ENCODE peak calls at places on chromosome 15, in five cellular contexts. N, D, X, W and H are unnamed samples.
A peak's percentile ranks its signal among the peaks of the same experiment; 100 is the strongest.

GRCh38 chr15:66844041-66844746 is 142.2 kb downstream of the SMAD6 start:
- DNase-seq in W (peak; percentile 17), X (no peak), D (no peak), N (no peak), H (no peak)

GRCh38 chr15:82830427-82831173 is 21.2 kb downstream of the WHAMM start:
- DNase-seq in X (no peak), D (no peak), N (no peak), W (no peak), H (no peak)

GRCh38 chr15:80925597-80926059 is 64.0 kb downstream of the MESD start:
- DNase-seq in N (no peak), D (no peak), W (no peak), X (no peak), H (no peak)

GRCh38 chr15:57138260-57138895 is 219.9 kb downstream of the TCF12 start:
- DNase-seq in D (peak; percentile 46), W (no peak), X (no peak), N (peak; percentile 90), H (no peak)

GRCh38 chr15:72227720-72228119 is 3.3 kb downstream of the PKM start:
- DNase-seq in D (no peak), N (no peak), W (no peak), X (no peak), H (no peak)

GRCh38 chr15:84857418-84858004 is 27.0 kb upstream of the SLC28A1 start:
- DNase-seq in D (no peak), W (peak; percentile 62), X (no peak), N (no peak), H (no peak)

GRCh38 chr15:80507638-80508316 is 103.6 kb downstream of the ARNT2 start:
- DNase-seq in D (no peak), W (no peak), X (no peak), N (peak; percentile 98), H (no peak)

GRCh38 chr15:28935316-28935715 is 49.5 kb downstream of the APBA2 start:
- DNase-seq in W (no peak), X (no peak), D (no peak), N (no peak), H (no peak)

GRCh38 chr15:81274932-81275341 is 49.0 kb downstream of the STARD5 start:
- DNase-seq in N (peak; percentile 89), W (peak; percentile 90), D (peak; percentile 71), X (no peak), H (peak; percentile 60)

GRCh38 chr15:89999676-90000174 is 1.4 kb upstream of the ZNF710 start:
- DNase-seq in X (no peak), N (peak; percentile 34), D (peak; percentile 30), W (no peak), H (no peak)

GRCh38 chr15:73997986-73998385 is 3.5 kb downstream of the PML start:
- DNase-seq in D (no peak), N (no peak), W (no peak), X (no peak), H (no peak)

GRCh38 chr15:39468341-39468740 is 112.5 kb upstream of the THBS1 start:
- DNase-seq in W (no peak), X (no peak), N (no peak), D (peak; percentile 57), H (no peak)

GRCh38 chr15:75081150-75081549 is 57.8 kb downstream of the PPCDC start:
- DNase-seq in D (no peak), X (no peak), W (no peak), N (no peak), H (no peak)

GRCh38 chr15:25798207-25798931 is 64.8 kb downstream of the ATP10A start:
- DNase-seq in X (no peak), D (no peak), W (no peak), N (peak; percentile 8), H (no peak)

GRCh38 chr15:44536298-44536961 is 517 bp upstream of the EIF3J start:
- DNase-seq in D (peak; percentile 88), N (peak; percentile 73), W (peak; percentile 95), X (peak; percentile 56), H (no peak)

GRCh38 chr15:63140936-63141335 is 16.3 kb downstream of the RPS27L start:
- DNase-seq in X (no peak), D (no peak), W (no peak), N (no peak), H (no peak)

GRCh38 chr15:58988011-58988785 is 735 bp downstream of the RNF111 start:
- DNase-seq in N (peak; percentile 40), W (peak; percentile 96), D (peak; percentile 74), X (no peak), H (peak; percentile 68)

GRCh38 chr15:49225572-49226281 is 55.7 kb downstream of the GALK2 start:
- DNase-seq in N (peak; percentile 71), D (peak; percentile 9), X (no peak), W (no peak), H (no peak)

GRCh38 chr15:44427756-44428724 is 611 bp downstream of the CTDSPL2 start:
- DNase-seq in W (no peak), X (no peak), N (peak; percentile 6), D (peak; percentile 72), H (no peak)

GRCh38 chr15:81259791-81260190 is 63.1 kb downstream of the IL16 start:
- DNase-seq in X (no peak), N (no peak), D (no peak), W (no peak), H (no peak)

GRCh38 chr15:68277605-68278344 is at the start of gene FEM1B:
- DNase-seq in D (peak; percentile 92), N (peak; percentile 92), W (peak; percentile 97), X (peak; percentile 50), H (peak; percentile 88)
- TF ChIP-seq CTCF in D (peak; percentile 42), N (no peak), W (peak; percentile 26), X (no peak), H (no peak)

GRCh38 chr15:42920281-42921048 is at the start of gene TTBK2:
- DNase-seq in W (peak; percentile 97), N (peak; percentile 99), X (peak; percentile 85), D (peak; percentile 99), H (peak; percentile 88)
- TF ChIP-seq CTCF in W (no peak), N (peak; percentile 17), X (no peak), D (no peak), H (no peak)

GRCh38 chr15:32823750-32824149 is 105.9 kb downstream of the GREM1 start:
- DNase-seq in W (no peak), D (no peak), X (no peak), N (no peak), H (no peak)

GRCh38 chr15:32825219-32825618 is 107.4 kb downstream of the GREM1 start:
- DNase-seq in X (no peak), W (no peak), D (no peak), N (no peak), H (no peak)

GRCh38 chr15:32826685-32827084 is 108.9 kb downstream of the GREM1 start:
- DNase-seq in D (no peak), W (no peak), X (no peak), N (no peak), H (no peak)

GRCh38 chr15:32822739-32823138 is 104.9 kb downstream of the GREM1 start:
- DNase-seq in D (no peak), N (no peak), X (no peak), W (no peak), H (no peak)

DNA sequence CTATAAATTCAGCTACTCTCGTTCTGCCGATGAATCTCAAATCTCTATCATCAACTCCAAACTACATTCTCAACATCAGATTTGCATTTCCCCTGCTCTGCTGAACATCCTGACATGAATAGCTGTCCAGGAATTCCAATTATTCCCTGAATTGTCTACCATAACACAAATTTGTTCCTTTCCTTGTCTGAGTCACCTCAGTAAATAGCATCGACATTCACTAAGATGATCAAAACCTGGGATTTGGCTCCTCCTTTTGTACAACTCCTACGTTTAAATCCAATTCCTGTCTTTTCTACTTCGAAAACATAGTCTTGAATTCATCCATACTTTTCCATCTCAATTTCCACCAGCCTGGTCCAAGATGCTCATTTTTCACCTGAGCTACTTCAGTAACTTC is 107.0 kb downstream of the GREM1 start:
- DNase-seq in X (peak; percentile 93), D (no peak), N (peak; percentile 81), W (no peak), H (no peak)
- TF ChIP-seq CTCF in X (no peak), D (no peak), N (no peak), W (no peak), H (no peak)

GRCh38 chr15:99620178-99620577 is 54.4 kb downstream of the MEF2A start:
- DNase-seq in X (no peak), D (no peak), N (no peak), W (no peak), H (no peak)
- TF ChIP-seq CTCF in X (no peak), D (no peak), N (no peak), W (no peak), H (no peak)